ENCODE peak calls at places on chromosomes 5 and 9, in four cellular contexts. Z is SK-N-DZ; Y is stomach; C is activated naive CD8-positive, alpha-beta T cell treated with anti-CD3 and anti-CD28 coated beads for 36 hours. I is an unnamed sample.

GRCh38 chr5:150214289-150214688 is 24.4 kb downstream of the SLC6A7 start:
- DNase-seq in C (no peak), Z (no peak), Y (no peak), I (no peak)

GRCh38 chr5:149429839-149430721 is 51.0 kb upstream of the IL17B start:
- DNase-seq in C (no peak), Z (no peak), Y (no peak), I (no peak)

GRCh38 chr9:130239741-130240241 is 25.8 kb upstream of the HMCN2 start:
- DNase-seq in Z (no peak), C (peak; percentile 71), Y (no peak), I (no peak)

GRCh38 chr9:120877276-120878034 is 467 bp upstream of the PHF19 start:
- DNase-seq in C (peak; percentile 82), Y (peak; percentile 57), Z (peak; percentile 74), I (peak; percentile 62)

GRCh38 chr5:98999631-99000030 is 70.8 kb upstream of the CHD1 start:
- DNase-seq in Z (peak; percentile 73), Y (no peak), C (no peak), I (no peak)

GRCh38 chr9:113578877-113579269 is 115.3 kb downstream of the RGS3 start:
- DNase-seq in Z (no peak), C (peak; percentile 89), Y (peak; percentile 73), I (no peak)

GRCh38 chr9:19748278-19749126 is 40.3 kb downstream of the SLC24A2 start:
- DNase-seq in Z (no peak), C (no peak), Y (no peak), I (no peak)

GRCh38 chr9:96048116-96048953 is 172.8 kb downstream of the ERCC6L2 start:
- DNase-seq in Z (peak; percentile 37), C (peak; percentile 68), Y (peak; percentile 80), I (peak; percentile 66)

GRCh38 chr5:158285771-158286170 is 426.8 kb upstream of the CLINT1 start:
- DNase-seq in Y (no peak), Z (no peak), C (no peak), I (no peak)

GRCh38 chr5:123120197-123120596 is 31.2 kb downstream of the PRDM6 start:
- DNase-seq in C (no peak), Z (no peak), Y (no peak), I (no peak)

GRCh38 chr9:123866497-123866896 is 63.4 kb downstream of the DENND1A start:
- DNase-seq in Y (no peak), Z (no peak), C (no peak), I (no peak)

GRCh38 chr5:175697846-175698245 is 40.0 kb downstream of the HRH2 start:
- DNase-seq in C (no peak), Y (no peak), Z (no peak), I (no peak)

GRCh38 chr9:93944011-93944410 is 11.1 kb downstream of the BARX1 start:
- DNase-seq in Z (no peak), Y (no peak), C (no peak), I (no peak)

GRCh38 chr5:83101514-83101913 is 24.2 kb downstream of the XRCC4 start:
- DNase-seq in Y (no peak), C (no peak), Z (no peak), I (no peak)

GRCh38 chr9:116460026-116460425 is 227.1 kb upstream of the TRIM32 start:
- DNase-seq in Y (no peak), Z (no peak), C (no peak), I (no peak)

GRCh38 chr5:124341066-124341943 is 405.1 kb downstream of the ZNF608 start:
- DNase-seq in Z (peak; percentile 10), C (no peak), Y (no peak), I (no peak)

I was measured in left lobe of liver.